ENCODE peak calls at places on chromosomes 5 and 9, in six cellular contexts. One of them, this sample, is unnamed.

GRCh38 chr9:137798142-137798541 is 79.4 kb upstream of the CACNA1B start:
- DNase-seq in transverse colon: no peak
- DNase-seq in tibial nerve: no peak
- DNase-seq in heart left ventricle: no peak
- DNase-seq in H54: no peak
- DNase-seq in IMR-90: no peak
- DNase-seq in this sample: no peak

GRCh38 chr9:105858284-105858683 is 163.9 kb downstream of the TMEM38B start:
- DNase-seq in transverse colon: no peak
- DNase-seq in H54: no peak
- DNase-seq in IMR-90: no peak
- DNase-seq in heart left ventricle: no peak
- DNase-seq in tibial nerve: no peak
- DNase-seq in this sample: no peak

GRCh38 chr9:34665381-34666250 is 3.2 kb upstream of the CCL27 start:
- DNase-seq in heart left ventricle: peak
- DNase-seq in tibial nerve: peak
- DNase-seq in H54: peak
- DNase-seq in IMR-90: peak
- DNase-seq in transverse colon: peak
- DNase-seq in this sample: no peak

GRCh38 chr9:37936965-37937364 is 33.0 kb upstream of the SLC25A51 start:
- DNase-seq in IMR-90: peak
- DNase-seq in H54: no peak
- DNase-seq in heart left ventricle: peak
- DNase-seq in tibial nerve: no peak
- DNase-seq in transverse colon: no peak
- DNase-seq in this sample: no peak

GRCh38 chr9:133842721-133843227 is 104.6 kb upstream of the SARDH start:
- DNase-seq in H54: no peak
- DNase-seq in tibial nerve: no peak
- DNase-seq in IMR-90: no peak
- DNase-seq in heart left ventricle: peak
- DNase-seq in transverse colon: peak
- DNase-seq in this sample: no peak

GRCh38 chr9:4303002-4303401 is 3.1 kb upstream of the GLIS3 start:
- DNase-seq in transverse colon: no peak
- DNase-seq in heart left ventricle: no peak
- DNase-seq in H54: no peak
- DNase-seq in IMR-90: peak
- DNase-seq in tibial nerve: no peak
- DNase-seq in this sample: no peak

GRCh38 chr5:124981901-124982300 is 235.5 kb upstream of the ZNF608 start:
- DNase-seq in heart left ventricle: no peak
- DNase-seq in IMR-90: no peak
- DNase-seq in H54: no peak
- DNase-seq in tibial nerve: no peak
- DNase-seq in transverse colon: no peak
- DNase-seq in this sample: no peak

GRCh38 chr5:91384671-91385430 is 1.7 kb upstream of the ARRDC3 start:
- DNase-seq in transverse colon: peak
- DNase-seq in tibial nerve: no peak
- DNase-seq in IMR-90: peak
- DNase-seq in heart left ventricle: no peak
- DNase-seq in H54: peak
- DNase-seq in this sample: no peak

GRCh38 chr5:54317511-54318260 is 7.3 kb upstream of the ARL15 start:
- DNase-seq in H54: no peak
- DNase-seq in transverse colon: no peak
- DNase-seq in tibial nerve: no peak
- DNase-seq in heart left ventricle: no peak
- DNase-seq in IMR-90: peak
- DNase-seq in this sample: no peak

GRCh38 chr9:71737455-71737854 is 30.9 kb downstream of the CEMIP2 start:
- DNase-seq in H54: peak
- DNase-seq in IMR-90: no peak
- DNase-seq in transverse colon: peak
- DNase-seq in heart left ventricle: no peak
- DNase-seq in tibial nerve: no peak
- DNase-seq in this sample: no peak

GRCh38 chr9:93620041-93620506 is 43.7 kb downstream of the PHF2 start:
- DNase-seq in IMR-90: no peak
- DNase-seq in H54: no peak
- DNase-seq in heart left ventricle: no peak
- DNase-seq in transverse colon: no peak
- DNase-seq in tibial nerve: no peak
- DNase-seq in this sample: peak

GRCh38 chr5:60369391-60369790 is 330.6 kb downstream of the DEPDC1B start:
- DNase-seq in tibial nerve: no peak
- DNase-seq in IMR-90: no peak
- DNase-seq in transverse colon: no peak
- DNase-seq in heart left ventricle: no peak
- DNase-seq in H54: no peak
- DNase-seq in this sample: no peak

GRCh38 chr9:113992276-113992951 is 85.7 kb downstream of the AMBP start:
- DNase-seq in transverse colon: no peak
- DNase-seq in IMR-90: no peak
- DNase-seq in tibial nerve: no peak
- DNase-seq in heart left ventricle: peak
- DNase-seq in H54: no peak
- DNase-seq in this sample: no peak

GRCh38 chr5:128038641-128039040 is 44.9 kb upstream of the SLC12A2 start:
- DNase-seq in heart left ventricle: no peak
- DNase-seq in H54: no peak
- DNase-seq in tibial nerve: no peak
- DNase-seq in IMR-90: peak
- DNase-seq in transverse colon: no peak
- DNase-seq in this sample: no peak

GRCh38 chr5:11047051-11047450 is 286.0 kb upstream of the DAP start:
- DNase-seq in tibial nerve: no peak
- DNase-seq in heart left ventricle: no peak
- DNase-seq in H54: no peak
- DNase-seq in transverse colon: no peak
- DNase-seq in IMR-90: no peak
- DNase-seq in this sample: no peak

GRCh38 chr9:137007060-137007815 is 10.9 kb upstream of the CLIC3 start:
- DNase-seq in tibial nerve: no peak
- DNase-seq in transverse colon: no peak
- DNase-seq in heart left ventricle: no peak
- DNase-seq in H54: no peak
- DNase-seq in IMR-90: peak
- DNase-seq in this sample: no peak

GRCh38 chr5:103706939-103707682 is 144.5 kb upstream of the NUDT12 start:
- DNase-seq in tibial nerve: no peak
- DNase-seq in IMR-90: no peak
- DNase-seq in H54: no peak
- DNase-seq in heart left ventricle: no peak
- DNase-seq in transverse colon: no peak
- DNase-seq in this sample: no peak

GRCh38 chr5:111439473-111440075 is 72.8 kb downstream of the STARD4 start:
- DNase-seq in tibial nerve: no peak
- DNase-seq in transverse colon: no peak
- DNase-seq in heart left ventricle: no peak
- DNase-seq in IMR-90: peak
- DNase-seq in H54: no peak
- DNase-seq in this sample: no peak

GRCh38 chr9:134644715-134645606 is 3.4 kb downstream of the COL5A1 start:
- DNase-seq in IMR-90: peak
- DNase-seq in tibial nerve: peak
- DNase-seq in transverse colon: peak
- DNase-seq in heart left ventricle: peak
- DNase-seq in H54: peak
- DNase-seq in this sample: peak

GRCh38 chr5:127042593-127042992 is 12.2 kb upstream of the MARCHF3 start:
- DNase-seq in heart left ventricle: no peak
- DNase-seq in H54: no peak
- DNase-seq in tibial nerve: no peak
- DNase-seq in IMR-90: peak
- DNase-seq in transverse colon: no peak
- DNase-seq in this sample: no peak

GRCh38 chr9:135655317-135656003 is 7.6 kb upstream of the LCN9 start:
- DNase-seq in transverse colon: no peak
- DNase-seq in heart left ventricle: no peak
- DNase-seq in IMR-90: no peak
- DNase-seq in H54: no peak
- DNase-seq in tibial nerve: no peak
- DNase-seq in this sample: no peak

GRCh38 chr5:124908603-124909451 is 162.4 kb upstream of the ZNF608 start:
- DNase-seq in heart left ventricle: no peak
- DNase-seq in IMR-90: peak
- DNase-seq in H54: no peak
- DNase-seq in tibial nerve: no peak
- DNase-seq in transverse colon: no peak
- DNase-seq in this sample: no peak

GRCh38 chr5:171424726-171425125 is 5.3 kb downstream of the FGF18 start:
- DNase-seq in H54: no peak
- DNase-seq in transverse colon: no peak
- DNase-seq in IMR-90: no peak
- DNase-seq in tibial nerve: no peak
- DNase-seq in heart left ventricle: peak
- DNase-seq in this sample: peak

GRCh38 chr5:141742866-141743651 is 61.0 kb upstream of the ARAP3 start:
- DNase-seq in H54: peak
- DNase-seq in tibial nerve: no peak
- DNase-seq in heart left ventricle: no peak
- DNase-seq in IMR-90: peak
- DNase-seq in transverse colon: no peak
- DNase-seq in this sample: no peak

GRCh38 chr5:83564069-83564749 is 92.7 kb downstream of the VCAN start:
- DNase-seq in H54: no peak
- DNase-seq in heart left ventricle: no peak
- DNase-seq in IMR-90: peak
- DNase-seq in tibial nerve: no peak
- DNase-seq in transverse colon: no peak
- DNase-seq in this sample: no peak

GRCh38 chr5:160846642-160847041 is 5.4 kb downstream of the ATP10B start:
- DNase-seq in H54: no peak
- DNase-seq in IMR-90: no peak
- DNase-seq in heart left ventricle: no peak
- DNase-seq in transverse colon: no peak
- DNase-seq in tibial nerve: no peak
- DNase-seq in this sample: no peak

GRCh38 chr9:117932585-117932984 is 228.4 kb downstream of the TLR4 start:
- DNase-seq in H54: no peak
- DNase-seq in tibial nerve: no peak
- DNase-seq in transverse colon: no peak
- DNase-seq in heart left ventricle: no peak
- DNase-seq in IMR-90: no peak
- DNase-seq in this sample: no peak

GRCh38 chr9:15510789-15511575 is at the start of gene PSIP1:
- DNase-seq in transverse colon: peak
- DNase-seq in heart left ventricle: peak
- DNase-seq in tibial nerve: peak
- DNase-seq in H54: peak
- DNase-seq in IMR-90: peak
- DNase-seq in this sample: peak
- TF ChIP-seq POLR2A in transverse colon: peak
- TF ChIP-seq POLR2A in heart left ventricle: peak
- TF ChIP-seq POLR2A in tibial nerve: peak
- TF ChIP-seq POLR2A in H54: peak
- TF ChIP-seq POLR2A in IMR-90: peak
- TF ChIP-seq POLR2A in this sample: no peak

GRCh38 chr5:5591567-5591966 is 169.1 kb downstream of the ICE1 start:
- DNase-seq in H54: no peak
- DNase-seq in IMR-90: no peak
- DNase-seq in heart left ventricle: no peak
- DNase-seq in transverse colon: no peak
- DNase-seq in tibial nerve: no peak
- DNase-seq in this sample: no peak
- TF ChIP-seq POLR2A in H54: no peak
- TF ChIP-seq POLR2A in IMR-90: no peak
- TF ChIP-seq POLR2A in heart left ventricle: no peak
- TF ChIP-seq POLR2A in transverse colon: no peak
- TF ChIP-seq POLR2A in tibial nerve: no peak
- TF ChIP-seq POLR2A in this sample: no peak

DNA sequence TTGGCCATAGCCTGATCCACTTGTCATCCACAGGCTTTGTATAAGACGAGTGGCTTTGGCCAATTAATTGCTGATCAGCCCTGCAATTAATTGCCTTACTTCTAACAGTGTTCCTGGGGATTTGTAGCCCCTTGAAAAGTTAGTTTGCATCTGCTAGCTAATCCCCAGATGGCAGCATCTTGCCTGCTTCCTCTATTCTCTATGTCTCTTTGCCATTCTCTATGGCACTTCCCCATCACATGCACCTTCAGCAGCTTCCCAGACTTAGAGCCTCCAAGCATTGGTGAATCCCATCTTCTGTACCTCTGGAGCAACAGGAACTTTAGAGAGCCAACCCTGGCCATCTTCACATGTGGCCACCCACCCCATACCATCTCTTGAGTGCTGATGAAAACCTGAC is 197.0 kb upstream of the DMAC1 start:
- DNase-seq in H54: no peak
- DNase-seq in IMR-90: no peak
- DNase-seq in tibial nerve: no peak
- DNase-seq in transverse colon: no peak
- DNase-seq in heart left ventricle: no peak
- DNase-seq in this sample: no peak
- TF ChIP-seq POLR2A in H54: no peak
- TF ChIP-seq POLR2A in IMR-90: no peak
- TF ChIP-seq POLR2A in tibial nerve: no peak
- TF ChIP-seq POLR2A in transverse colon: no peak
- TF ChIP-seq POLR2A in heart left ventricle: no peak
- TF ChIP-seq POLR2A in this sample: no peak

GRCh38 chr9:96394832-96395496 is 11.5 kb upstream of the SLC35D2 start:
- DNase-seq in tibial nerve: no peak
- DNase-seq in heart left ventricle: no peak
- DNase-seq in transverse colon: no peak
- DNase-seq in H54: no peak
- DNase-seq in IMR-90: no peak
- DNase-seq in this sample: no peak

GRCh38 chr9:96398582-96399334 is 15.2 kb upstream of the SLC35D2 start:
- DNase-seq in heart left ventricle: no peak
- DNase-seq in tibial nerve: no peak
- DNase-seq in IMR-90: no peak
- DNase-seq in transverse colon: no peak
- DNase-seq in H54: no peak
- DNase-seq in this sample: no peak

GRCh38 chr9:96392263-96392662 is 8.8 kb upstream of the SLC35D2 start:
- DNase-seq in heart left ventricle: no peak
- DNase-seq in IMR-90: no peak
- DNase-seq in transverse colon: no peak
- DNase-seq in H54: no peak
- DNase-seq in tibial nerve: no peak
- DNase-seq in this sample: no peak

GRCh38 chr9:96399335-96399633 is 15.8 kb upstream of the SLC35D2 start:
- DNase-seq in IMR-90: no peak
- DNase-seq in tibial nerve: no peak
- DNase-seq in heart left ventricle: no peak
- DNase-seq in H54: no peak
- DNase-seq in transverse colon: no peak
- DNase-seq in this sample: no peak

DNA sequence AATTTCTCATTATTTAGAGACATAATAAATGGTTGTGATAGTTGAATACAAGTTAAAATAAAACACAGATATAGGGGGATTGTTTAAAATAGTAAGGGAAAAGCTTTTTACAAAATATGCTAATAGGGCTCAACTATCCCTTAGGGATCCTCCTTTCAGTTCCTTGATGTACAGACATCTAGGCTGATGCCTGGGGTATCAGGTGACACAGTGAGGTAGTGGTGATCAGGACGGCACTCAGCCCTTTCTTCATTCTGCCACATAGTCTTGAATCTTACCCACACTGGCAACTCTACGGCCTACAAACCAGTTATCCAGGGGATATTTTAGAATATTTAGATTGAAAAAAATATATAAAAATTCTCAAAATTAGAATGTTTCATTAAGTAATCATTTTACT is 12.5 kb upstream of the SLC35D2 start:
- DNase-seq in IMR-90: no peak
- DNase-seq in H54: no peak
- DNase-seq in transverse colon: no peak
- DNase-seq in heart left ventricle: no peak
- DNase-seq in tibial nerve: no peak
- DNase-seq in this sample: no peak
- TF ChIP-seq POLR2A in IMR-90: no peak
- TF ChIP-seq POLR2A in H54: no peak
- TF ChIP-seq POLR2A in transverse colon: no peak
- TF ChIP-seq POLR2A in heart left ventricle: no peak
- TF ChIP-seq POLR2A in tibial nerve: no peak
- TF ChIP-seq POLR2A in this sample: no peak